ENCODE peak calls at places on chromosome 22, in nine cellular contexts. X is activated T-helper 1 cell treated with anti-CD3 and anti-CD28 coated beads, Interleukin-12 subunit alpha, Interleukin-12 subunit beta, Interleukin-2, Interleukin-4 antibody, amounts not matched to agents 30 ng/mL and 10 ng/mL and 1 ng/mL, durations not matched to agents 14 hours and 24 hours and 36 hours; D is Panc1; I is activated CD4-positive, alpha-beta T cell treated with anti-CD3 and anti-CD28 coated beads for 1 hour; O is ELR; Z is mucosa of descending colon; A is lung microvascular endothelial cell; K is central memory CD8-positive, alpha-beta T cell; R is amniotic epithelial cell. M is an unnamed sample.

GRCh38 chr22:27283240-27283639 is 518.3 kb downstream of the MN1 start:
- DNase-seq in Z (no peak), K (no peak), O (no peak), I (no peak), A (no peak), X (no peak), D (no peak), R (no peak), M (no peak)

GRCh38 chr22:25572708-25573161 is 8.3 kb downstream of the GRK3 start:
- DNase-seq in I (no peak), R (no peak), X (no peak), A (no peak), D (no peak), O (no peak), K (no peak), Z (no peak), M (no peak)

GRCh38 chr22:29391546-29391945 is 3.2 kb upstream of the AP1B1 start:
- DNase-seq in R (no peak), A (no peak), I (no peak), D (no peak), K (no peak), O (no peak), X (no peak), Z (no peak), M (no peak)

GRCh38 chr22:19849800-19850481 is 4.7 kb downstream of the GNB1L start:
- DNase-seq in O (no peak), R (no peak), X (no peak), D (no peak), A (no peak), I (no peak), K (no peak), Z (no peak), M (no peak)

GRCh38 chr22:42596376-42596775 is 18.3 kb downstream of the POLDIP3 start:
- DNase-seq in O (no peak), A (peak; percentile 44), Z (no peak), R (peak; percentile 39), X (no peak), D (no peak), K (no peak), I (no peak), M (no peak)

GRCh38 chr22:18056802-18057474 is 20.9 kb upstream of the PEX26 start:
- DNase-seq in X (no peak), O (peak; percentile 23), Z (peak; percentile 66), I (no peak), R (no peak), D (no peak), A (no peak), K (no peak), M (no peak)

GRCh38 chr22:28930357-28931007 is 47.1 kb downstream of the ZNRF3 start:
- DNase-seq in I (no peak), R (peak; percentile 74), K (no peak), O (no peak), D (no peak), Z (no peak), A (peak; percentile 69), X (no peak), M (no peak)

GRCh38 chr22:50485221-50486131 is 1.2 kb upstream of the MIOX start:
- DNase-seq in O (no peak), D (no peak), R (no peak), I (no peak), X (no peak), Z (peak; percentile 67), A (no peak), K (no peak), M (no peak)

GRCh38 chr22:46815896-46816721 is 53.7 kb downstream of the TBC1D22A start:
- DNase-seq in O (peak; percentile 66), A (no peak), K (no peak), R (peak; percentile 35), Z (no peak), I (no peak), D (no peak), X (no peak), M (no peak)

GRCh38 chr22:21816787-21817496 is 50.5 kb downstream of the MAPK1 start:
- DNase-seq in R (peak; percentile 94), O (peak; percentile 94), X (peak; percentile 42), I (no peak), Z (no peak), K (no peak), D (peak; percentile 32), A (peak; percentile 93), M (no peak)

M was measured in HAP-1.